ENCODE peak calls at places on chromosomes 3 and 15, in six cellular contexts. F is effector memory CD4-positive, alpha-beta T cell; W is RWPE2; X is IMR-90; Y is fibroblast of lung; B is colonic mucosa. R is an unnamed sample.

GRCh38 chr3:51712511-51712931 is 5.7 kb downstream of the GRM2 start:
- DNase-seq in B (peak), W (peak), Y (no peak), X (no peak), F (no peak), R (no peak)

GRCh38 chr3:195183071-195183776 is 87.7 kb downstream of the XXYLT1 start:
- DNase-seq in F (no peak), B (no peak), X (no peak), Y (no peak), W (no peak), R (no peak)

GRCh38 chr15:80514071-80514780 is 110.0 kb downstream of the ARNT2 start:
- DNase-seq in B (no peak), W (no peak), X (peak), F (no peak), Y (peak), R (no peak)

GRCh38 chr3:190269096-190269495 is 53.1 kb downstream of the CLDN1 start:
- DNase-seq in Y (peak), B (no peak), F (no peak), W (no peak), X (no peak), R (no peak)

GRCh38 chr15:73959012-73959581 is 32.8 kb downstream of the LOXL1 start:
- DNase-seq in W (peak), Y (no peak), B (no peak), F (no peak), X (no peak), R (no peak)

GRCh38 chr3:77530870-77531269 is 491.0 kb downstream of the ROBO2 start:
- DNase-seq in X (peak), W (no peak), Y (peak), B (no peak), F (no peak), R (no peak)

GRCh38 chr3:194592798-194593752 is 40.1 kb downstream of the TMEM44 start:
- DNase-seq in W (peak), X (peak), F (no peak), B (no peak), Y (peak), R (no peak)

GRCh38 chr3:136734382-136735070 is 17.7 kb downstream of the STAG1 start:
- DNase-seq in B (no peak), Y (no peak), F (no peak), W (no peak), X (no peak), R (no peak)

GRCh38 chr3:127390365-127391025 is 102.6 kb upstream of the PRR20G start:
- DNase-seq in Y (no peak), B (no peak), F (no peak), X (no peak), W (no peak), R (no peak)

GRCh38 chr15:64096486-64097431 is 977 bp downstream of the SNX1 start:
- DNase-seq in F (no peak), W (no peak), B (peak), X (peak), Y (no peak), R (no peak)

GRCh38 chr3:170383567-170383966 is 26.1 kb downstream of the SKIL start:
- DNase-seq in W (no peak), F (no peak), Y (no peak), X (peak), B (no peak), R (no peak)

GRCh38 chr3:63344676-63345075 is 66.6 kb downstream of the SYNPR start:
- DNase-seq in B (no peak), F (no peak), Y (no peak), X (no peak), W (no peak), R (no peak)

GRCh38 chr3:141056716-141057115 is 5.6 kb downstream of the SPSB4 start:
- DNase-seq in B (no peak), F (no peak), W (no peak), X (no peak), Y (no peak), R (no peak)

GRCh38 chr3:141052570-141053069 is 1.5 kb downstream of the SPSB4 start:
- DNase-seq in X (no peak), W (no peak), Y (no peak), B (no peak), F (no peak), R (no peak)

GRCh38 chr3:141057436-141057835 is 6.3 kb downstream of the SPSB4 start:
- DNase-seq in F (no peak), X (no peak), B (no peak), W (no peak), Y (no peak), R (no peak)

GRCh38 chr3:141055536-141056445 is 4.6 kb downstream of the SPSB4 start:
- DNase-seq in F (no peak), Y (no peak), B (no peak), W (no peak), X (no peak), R (no peak)

DNA sequence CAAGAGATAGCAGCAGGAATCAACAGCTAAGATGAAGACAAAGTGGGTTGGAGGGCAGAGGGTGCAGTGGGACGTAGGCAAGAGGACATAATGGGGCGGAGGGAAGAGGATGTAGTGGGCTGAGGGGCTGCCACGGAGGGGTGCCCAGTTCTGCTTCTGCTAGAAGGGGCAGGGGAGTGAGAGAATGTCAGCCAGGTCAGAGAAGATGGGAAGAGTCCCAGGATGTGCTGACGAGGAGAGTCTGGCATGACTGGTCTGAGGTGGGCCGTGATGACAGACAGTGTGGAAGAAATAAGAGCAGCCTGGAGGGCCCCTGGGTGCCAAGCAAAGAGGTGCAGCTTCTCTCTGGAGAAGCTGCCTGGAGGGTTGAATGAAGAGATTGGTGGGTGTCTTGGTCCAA is 4.0 kb downstream of the SPSB4 start:
- DNase-seq in X (no peak), Y (no peak), F (no peak), B (no peak), W (no peak), R (no peak)
- H3K27ac ChIP-seq in X (no peak), Y (no peak), F (no peak), B (no peak), W (no peak), R (no peak)

GRCh38 chr15:99632521-99632920 is 66.7 kb downstream of the MEF2A start:
- DNase-seq in Y (peak), B (no peak), X (peak), W (no peak), F (no peak), R (no peak)
- H3K27ac ChIP-seq in Y (no peak), B (no peak), X (no peak), W (no peak), F (no peak), R (no peak)

DNA sequence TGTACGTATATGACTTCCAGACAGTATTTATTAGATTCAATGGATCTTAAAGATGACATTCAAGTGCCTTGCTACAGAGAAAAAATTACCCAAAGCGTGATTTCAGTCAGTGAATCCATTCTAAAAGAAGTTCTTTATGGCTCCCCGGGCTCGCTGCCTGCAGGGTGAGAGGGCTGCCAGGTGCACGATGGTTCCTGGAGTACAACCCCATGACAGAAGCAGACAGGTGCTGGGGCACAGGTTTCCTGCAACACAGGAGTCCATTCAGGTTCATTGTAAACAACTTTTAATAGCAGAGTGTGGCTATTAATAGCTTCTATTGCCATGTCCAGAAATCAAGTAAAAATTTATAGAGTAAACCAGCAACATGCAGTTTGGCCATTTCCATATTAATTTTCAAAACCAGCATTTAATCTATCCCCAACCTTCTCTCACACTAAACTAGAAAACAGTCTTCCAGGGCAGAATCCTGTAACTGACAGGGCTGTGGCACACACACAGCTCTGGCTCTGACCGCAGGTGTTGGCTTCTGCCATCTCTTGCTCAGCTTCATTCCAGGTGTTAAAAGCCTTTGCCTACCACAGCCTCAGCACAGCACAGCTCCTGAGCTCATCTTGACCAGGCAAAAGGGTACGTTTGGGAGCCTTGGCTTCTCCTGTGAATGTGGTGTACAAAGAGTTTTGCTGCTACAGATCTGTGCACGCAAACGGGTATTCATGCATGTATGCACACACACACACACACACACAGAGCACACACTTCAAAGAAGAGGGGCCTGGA is 185.9 kb downstream of the MEX3B start:
- DNase-seq in F (no peak), W (no peak), Y (no peak), X (no peak), B (no peak), R (no peak)
- H3K27ac ChIP-seq in F (no peak), W (no peak), Y (no peak), X (no peak), B (no peak), R (no peak)

GRCh38 chr15:29844290-29844903 is 22.1 kb upstream of the TJP1 start:
- DNase-seq in B (no peak), W (no peak), Y (peak), F (no peak), X (peak), R (no peak)

GRCh38 chr15:29840054-29840453 is 17.8 kb upstream of the TJP1 start:
- DNase-seq in W (no peak), X (no peak), Y (no peak), F (no peak), B (no peak), R (no peak)

GRCh38 chr15:29838352-29839010 is 16.2 kb upstream of the TJP1 start:
- DNase-seq in X (no peak), Y (no peak), F (no peak), W (no peak), B (no peak), R (no peak)

GRCh38 chr15:29842290-29842689 is 20.0 kb upstream of the TJP1 start:
- DNase-seq in F (no peak), W (no peak), B (no peak), X (no peak), Y (no peak), R (no peak)

GRCh38 chr15:29840928-29841327 is 18.7 kb upstream of the TJP1 start:
- DNase-seq in Y (no peak), B (no peak), F (no peak), W (no peak), X (no peak), R (no peak)
- H3K27ac ChIP-seq in Y (no peak), B (no peak), F (no peak), W (no peak), X (no peak), R (no peak)

DNA sequence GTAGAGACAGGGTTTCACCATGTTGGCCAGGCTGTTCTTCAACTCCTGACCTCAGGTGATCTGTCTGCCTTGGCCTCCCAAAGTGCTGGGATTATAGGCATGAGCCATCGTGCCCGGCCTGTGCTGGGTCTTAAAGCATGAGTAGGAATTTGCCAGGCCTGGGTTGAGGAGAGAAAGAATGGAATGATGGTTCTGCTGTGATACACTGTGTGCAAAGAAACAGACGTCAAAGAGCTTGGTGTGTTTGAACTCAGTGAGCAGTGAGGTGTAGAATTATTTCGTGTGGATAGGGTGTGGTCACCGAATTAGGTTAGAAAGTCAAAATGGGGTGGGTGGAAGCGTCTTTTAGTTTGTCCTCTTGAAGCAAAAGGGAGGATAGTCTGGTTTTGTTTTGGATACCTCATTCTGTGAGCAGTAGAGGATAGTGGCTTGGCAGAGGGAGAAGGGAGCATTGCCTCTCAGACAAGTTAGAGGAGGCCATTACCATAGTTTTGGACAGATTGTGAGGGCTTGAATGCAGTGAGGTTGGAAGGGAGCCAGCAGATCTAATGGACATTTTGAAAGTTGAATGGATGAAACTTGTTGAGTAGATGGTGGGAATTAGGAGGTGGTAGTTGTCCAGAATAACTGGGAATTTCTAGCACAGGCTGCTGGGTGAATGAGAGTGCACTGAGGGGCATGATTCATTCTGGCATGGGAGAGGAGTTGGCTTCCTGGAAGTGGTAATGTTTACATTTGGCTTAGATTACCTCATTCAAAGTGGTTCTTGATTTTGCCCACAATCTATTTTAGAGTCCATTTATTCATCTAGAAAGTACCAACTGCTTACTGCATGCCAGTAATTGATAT is 27.2 kb downstream of the AKAP13 start:
- DNase-seq in B (peak), X (peak), F (no peak), Y (peak), W (peak), R (no peak)
- H3K27ac ChIP-seq in B (peak), X (peak), F (no peak), Y (peak), W (peak), R (no peak)

DNA sequence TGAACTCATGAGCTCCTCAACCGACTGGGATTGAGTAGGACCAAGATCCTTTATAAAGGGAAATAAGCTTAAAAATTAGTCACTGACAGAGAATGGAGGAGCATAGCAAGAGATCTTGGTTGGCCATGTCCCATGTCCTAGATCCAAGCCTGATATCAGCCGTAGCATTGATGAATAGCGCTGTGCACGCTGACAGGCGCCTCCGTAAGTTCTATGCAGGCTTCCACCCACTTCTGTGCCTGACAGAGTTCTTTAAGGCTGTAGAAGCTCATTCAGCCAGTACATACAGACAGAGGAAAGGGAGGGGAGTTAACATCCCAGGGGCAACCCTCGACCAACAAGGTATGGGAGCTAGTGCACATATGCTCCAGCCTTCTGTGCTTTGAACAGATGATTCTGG is 251.7 kb upstream of the TBC1D5 start:
- DNase-seq in W (no peak), B (no peak), F (no peak), Y (no peak), X (no peak), R (no peak)
- H3K27ac ChIP-seq in W (no peak), B (no peak), F (no peak), Y (no peak), X (no peak), R (no peak)

R was measured in substantia nigra.